ENCODE peak calls at places on chromosomes 12 and 14, in seven cellular contexts. O, Z, F, B, A, K and W are unnamed samples.

GRCh38 chr12:104557488-104558195 is 100.9 kb downstream of the CHST11 start:
- DNase-seq in O (no peak), Z (no peak), F (no peak), B (no peak), A (no peak), K (no peak), W (no peak)

GRCh38 chr12:62472472-62472871 is 5.8 kb downstream of the MON2 start:
- DNase-seq in O (no peak), Z (no peak), F (no peak), B (no peak), A (no peak), K (no peak), W (no peak)

GRCh38 chr14:74614508-74615495 is 2.8 kb upstream of the LTBP2 start:
- DNase-seq in O (peak), Z (no peak), F (peak), B (no peak), A (no peak), K (no peak), W (no peak)

GRCh38 chr14:49997991-49998390 is 105.1 kb downstream of the ARF6 start:
- DNase-seq in O (no peak), Z (no peak), F (no peak), B (no peak), A (no peak), K (no peak), W (no peak)

GRCh38 chr12:88303335-88303734 is 161.2 kb downstream of the TMTC3 start:
- DNase-seq in O (no peak), Z (no peak), F (no peak), B (no peak), A (no peak), K (no peak), W (no peak)

GRCh38 chr14:53630336-53630735 is 326.3 kb downstream of the BMP4 start:
- DNase-seq in O (peak), Z (no peak), F (peak), B (no peak), A (peak), K (no peak), W (no peak)

GRCh38 chr12:16606201-16606849 is 363 bp upstream of the LMO3 start:
- DNase-seq in O (peak), Z (no peak), F (peak), B (peak), A (no peak), K (peak), W (peak)

GRCh38 chr14:40394634-40395340 is 962.6 kb upstream of the FBXO33 start:
- DNase-seq in O (no peak), Z (no peak), F (no peak), B (no peak), A (no peak), K (no peak), W (no peak)

GRCh38 chr12:46404225-46404631 is 31.7 kb upstream of the SLC38A2 start:
- DNase-seq in O (no peak), Z (no peak), F (no peak), B (no peak), A (no peak), K (peak), W (no peak)

GRCh38 chr12:82019533-82019932 is 260.4 kb upstream of the PPFIA2 start:
- DNase-seq in O (no peak), Z (no peak), F (no peak), B (no peak), A (no peak), K (peak), W (peak)

GRCh38 chr14:89986475-89986874 is 30.7 kb downstream of the TDP1 start:
- DNase-seq in O (no peak), Z (no peak), F (no peak), B (no peak), A (no peak), K (no peak), W (no peak)

GRCh38 chr12:54661048-54661447 is 12.9 kb upstream of the DCD start:
- DNase-seq in O (no peak), Z (no peak), F (no peak), B (no peak), A (no peak), K (no peak), W (no peak)

GRCh38 chr12:108341356-108341755 is 2.2 kb upstream of the CMKLR1 start:
- DNase-seq in O (no peak), Z (no peak), F (no peak), B (no peak), A (no peak), K (no peak), W (no peak)

GRCh38 chr14:54329082-54329695 is 67.6 kb upstream of the CDKN3 start:
- DNase-seq in O (no peak), Z (peak), F (peak), B (peak), A (no peak), K (peak), W (peak)

GRCh38 chr12:104454997-104455396 is 1.8 kb upstream of the CHST11 start:
- DNase-seq in O (no peak), Z (no peak), F (no peak), B (no peak), A (no peak), K (no peak), W (no peak)

GRCh38 chr12:120463712-120464111 is 5.8 kb downstream of the SRSF9 start:
- DNase-seq in O (no peak), Z (no peak), F (no peak), B (no peak), A (no peak), K (no peak), W (no peak)

GRCh38 chr12:132641811-132642650 is 23.5 kb downstream of the P2RX2 start:
- DNase-seq in O (no peak), Z (no peak), F (no peak), B (no peak), A (no peak), K (no peak), W (no peak)

GRCh38 chr12:124150176-124150575 is 144.7 kb upstream of the RFLNA start:
- DNase-seq in O (no peak), Z (no peak), F (no peak), B (no peak), A (no peak), K (no peak), W (no peak)

GRCh38 chr12:68876471-68876870 is 56.5 kb downstream of the CPM start:
- DNase-seq in O (no peak), Z (peak), F (no peak), B (no peak), A (no peak), K (peak), W (no peak)

GRCh38 chr14:76924363-76925151 is 98.3 kb downstream of the LRRC74A start:
- DNase-seq in O (peak), Z (no peak), F (peak), B (no peak), A (peak), K (peak), W (peak)

GRCh38 chr14:79016828-79017505 is 846.8 kb downstream of the NRXN3 start:
- DNase-seq in O (peak), Z (no peak), F (no peak), B (no peak), A (no peak), K (peak), W (peak)

GRCh38 chr12:105559292-105559691 is 228.8 kb downstream of the C12orf75 start:
- DNase-seq in O (no peak), Z (no peak), F (no peak), B (no peak), A (no peak), K (no peak), W (no peak)

GRCh38 chr12:102879144-102879763 is 37.8 kb downstream of the PAH start:
- DNase-seq in O (peak), Z (no peak), F (peak), B (peak), A (no peak), K (peak), W (peak)

GRCh38 chr12:21962236-21962635 is 21.0 kb upstream of the ABCC9 start:
- DNase-seq in O (no peak), Z (no peak), F (no peak), B (no peak), A (no peak), K (no peak), W (no peak)